ENCODE peak calls at places on chromosomes 1 and 21, in five cellular contexts. P is OCI-LY7, C is GM23338, O is cardiac fibroblast, G is neural crest cell. S is an unnamed sample.

GRCh38 chr1:234120327-234120944 is 216.0 kb downstream of the SLC35F3 start:
- DNase-seq in P (no peak), C (no peak), O (no peak), G (no peak), S (no peak)

GRCh38 chr1:107821340-107821739 is 143.6 kb downstream of the VAV3 start:
- DNase-seq in P (no peak), C (no peak), O (no peak), G (no peak), S (peak)

GRCh38 chr1:45359882-45360513 is 19.8 kb upstream of the MUTYH start:
- DNase-seq in P (peak), C (peak), O (peak), G (peak), S (peak)

GRCh38 chr1:68191717-68192116 is 40.6 kb downstream of the WLS start:
- DNase-seq in P (no peak), C (no peak), O (no peak), G (no peak), S (no peak)

GRCh38 chr21:20254964-20255363 is 743.2 kb upstream of the NCAM2 start:
- DNase-seq in P (no peak), C (no peak), O (no peak), G (no peak), S (no peak)

GRCh38 chr1:87718241-87718950 is 389.7 kb downstream of the LMO4 start:
- DNase-seq in P (no peak), C (no peak), O (no peak), G (no peak), S (no peak)

GRCh38 chr1:112251766-112252506 is 144.1 kb upstream of the CTTNBP2NL start:
- DNase-seq in P (no peak), C (no peak), O (peak), G (no peak), S (no peak)

GRCh38 chr1:23282967-23283366 is 61.1 kb downstream of the HNRNPR start:
- DNase-seq in P (no peak), C (no peak), O (peak), G (no peak), S (no peak)

GRCh38 chr21:44742418-44743153 is 31.2 kb upstream of the TSPEAR start:
- DNase-seq in P (peak), C (no peak), O (peak), G (no peak), S (no peak)

GRCh38 chr21:26368591-26368990 is 198.0 kb upstream of the APP start:
- DNase-seq in P (no peak), C (no peak), O (no peak), G (no peak), S (no peak)

GRCh38 chr1:208002672-208003071 is 91.7 kb upstream of the CD34 start:
- DNase-seq in P (no peak), C (no peak), O (no peak), G (no peak), S (no peak)

GRCh38 chr1:76279387-76279748 is 204.8 kb downstream of the ST6GALNAC3 start:
- DNase-seq in P (no peak), C (no peak), O (no peak), G (no peak), S (no peak)

GRCh38 chr1:222788328-222789156 is 26.3 kb upstream of the DISP1 start:
- DNase-seq in P (no peak), C (no peak), O (no peak), G (no peak), S (no peak)

GRCh38 chr1:220217383-220217988 is 54.8 kb downstream of the RAB3GAP2 start:
- DNase-seq in P (peak), C (peak), O (no peak), G (no peak), S (no peak)
- TF ChIP-seq CTCF in P (peak), C (peak), O (peak), G (peak), S (no peak)

DNA sequence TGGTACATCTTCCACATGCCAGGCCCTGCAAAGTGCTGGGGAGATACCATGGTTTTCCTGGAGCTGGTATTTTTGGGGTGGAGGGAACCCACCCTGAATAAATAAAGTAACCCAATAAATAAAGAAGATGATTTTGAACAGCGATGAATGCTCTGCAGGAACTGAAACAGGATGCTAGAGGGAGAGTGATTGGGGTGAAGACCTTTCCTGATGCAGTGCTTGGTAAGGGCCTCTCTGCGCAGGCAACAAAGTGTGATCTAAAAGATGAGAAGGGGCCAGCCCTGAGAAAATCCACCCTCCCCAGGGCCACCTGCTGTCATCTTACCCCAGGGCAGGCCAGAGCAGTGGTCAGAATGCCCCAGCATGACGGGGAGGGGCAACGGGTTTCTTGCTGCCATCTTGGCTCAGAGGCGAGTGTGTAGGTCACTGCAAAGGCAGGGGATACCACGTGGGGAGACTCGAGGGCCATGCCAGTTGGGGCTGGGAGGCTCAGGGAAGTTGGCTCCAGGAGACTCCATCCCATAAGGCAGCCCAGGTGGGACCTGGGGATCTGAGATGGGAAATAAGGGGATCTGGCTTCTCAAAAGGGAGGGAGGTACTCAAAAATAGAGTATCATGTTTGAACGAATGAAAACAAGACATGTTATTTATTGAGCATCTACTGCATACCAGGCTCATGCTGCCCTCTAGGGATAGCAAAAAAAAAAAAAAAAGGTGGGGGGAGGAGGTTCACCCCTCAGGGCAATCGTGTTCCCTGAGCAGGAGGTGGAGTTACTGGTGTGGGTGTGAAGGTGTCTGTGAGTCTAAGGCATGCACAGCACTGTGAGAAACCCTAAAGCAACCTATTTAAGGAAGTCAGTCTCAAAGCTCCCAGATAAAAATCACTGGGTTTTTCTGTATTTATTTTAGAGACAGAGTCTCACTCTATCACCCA is 2.8 kb downstream of the SRARP start:
- DNase-seq in P (peak), C (no peak), O (peak), G (no peak), S (peak)
- TF ChIP-seq CTCF in P (peak), C (peak), O (peak), G (no peak), S (peak)

GRCh38 chr1:91501527-91501859 is 842 bp downstream of the CDC7 start:
- DNase-seq in P (peak), C (peak), O (peak), G (no peak), S (peak)
- TF ChIP-seq CTCF in P (peak), C (peak), O (no peak), G (peak), S (peak)

GRCh38 chr1:25594971-25595370 is 21.6 kb upstream of the MAN1C1 start:
- DNase-seq in P (no peak), C (no peak), O (no peak), G (no peak), S (no peak)

GRCh38 chr1:25586181-25586588 is 30.4 kb upstream of the MAN1C1 start:
- DNase-seq in P (no peak), C (peak), O (no peak), G (no peak), S (no peak)

GRCh38 chr1:25587290-25587689 is 29.3 kb upstream of the MAN1C1 start:
- DNase-seq in P (no peak), C (no peak), O (no peak), G (no peak), S (no peak)

DNA sequence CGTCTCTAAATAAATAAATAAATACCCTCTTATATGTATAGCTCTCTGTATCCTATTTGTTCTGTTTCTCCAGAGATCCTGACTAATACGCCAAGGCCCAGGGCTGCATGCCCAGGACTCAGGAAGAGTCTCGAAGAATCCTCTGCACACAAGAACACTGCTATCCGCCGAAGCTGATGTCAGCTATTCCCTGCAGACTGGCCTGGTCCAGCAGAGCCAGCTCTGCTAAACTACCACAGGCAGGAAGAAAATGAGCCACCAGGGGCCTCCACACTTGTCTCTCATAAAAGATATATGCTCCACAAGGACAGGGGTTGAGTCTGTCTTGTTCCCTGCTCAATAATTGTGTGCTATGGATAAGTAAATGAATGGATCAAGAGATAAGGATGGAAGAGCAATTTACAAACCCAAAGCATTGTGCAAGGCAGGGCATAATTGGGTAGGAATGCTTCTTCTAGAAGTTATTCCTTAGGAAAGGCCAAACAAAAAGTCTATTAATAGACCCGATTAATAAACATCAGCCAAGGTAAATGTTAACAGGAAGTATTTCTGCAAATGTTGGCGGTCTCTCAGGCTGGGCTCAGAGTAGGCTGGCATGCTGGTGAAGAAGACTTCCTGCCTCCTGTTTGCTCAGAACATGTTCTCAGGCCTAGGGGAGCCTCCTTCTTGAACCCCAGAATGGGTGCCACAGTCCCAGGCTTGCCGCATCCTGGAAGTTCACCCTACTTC is 26.3 kb upstream of the MAN1C1 start:
- DNase-seq in P (no peak), C (no peak), O (peak), G (no peak), S (no peak)
- TF ChIP-seq CTCF in P (peak), C (no peak), O (peak), G (peak), S (no peak)

GRCh38 chr1:173411835-173412742 is 65.0 kb upstream of the PRDX6 start:
- DNase-seq in P (peak), C (no peak), O (peak), G (no peak), S (no peak)
- TF ChIP-seq CTCF in P (no peak), C (no peak), O (no peak), G (no peak), S (no peak)

S was measured in activated CD8-positive, alpha-beta T cell treated with anti-CD3 and anti-CD28 coated beads for 36 hours.